ENCODE peak calls at places on chromosomes 6 and 20, in ten cellular contexts. O is WTC11, W is body of pancreas, B is mucosa of descending colon, Y is LNCaP clone FGC, K is kidney, Z is right atrium auricular region, F is BE2C, L is nephron progenitor cell, G is RWPE2. M is an unnamed sample.

GRCh38 chr6:6246539-6246938 is 73.9 kb downstream of the F13A1 start:
- DNase-seq in Y (no peak), F (no peak), O (no peak), K (no peak), W (no peak), G (no peak), L (no peak), B (no peak), Z (no peak), M (no peak)

GRCh38 chr6:105363100-105363754 is 39.7 kb downstream of the PREP start:
- DNase-seq in Y (no peak), K (no peak), Z (no peak), O (no peak), L (no peak), B (no peak), F (peak), G (no peak), W (no peak), M (no peak)

GRCh38 chr20:17533396-17533795 is 2.2 kb upstream of the BFSP1 start:
- DNase-seq in K (no peak), F (peak), Z (no peak), G (no peak), L (no peak), Y (no peak), W (no peak), B (no peak), O (no peak), M (no peak)

GRCh38 chr6:104218132-104218531 is 641.6 kb downstream of the HACE1 start:
- DNase-seq in Y (no peak), G (no peak), F (no peak), B (no peak), L (no peak), Z (no peak), K (no peak), W (no peak), O (no peak), M (no peak)

GRCh38 chr20:44776977-44777376 is 31.3 kb downstream of the KCNK15 start:
- DNase-seq in W (no peak), O (peak), L (peak), Y (no peak), K (no peak), F (no peak), Z (no peak), G (no peak), B (no peak), M (no peak)

GRCh38 chr20:51801220-51801991 is 915 bp downstream of the SALL4 start:
- DNase-seq in L (peak), B (no peak), F (no peak), Z (no peak), G (no peak), O (peak), K (no peak), Y (no peak), W (no peak), M (no peak)

GRCh38 chr6:126100386-126100785 is 114.0 kb downstream of the TRMT11 start:
- DNase-seq in F (no peak), B (no peak), O (no peak), Z (no peak), G (no peak), W (no peak), Y (no peak), L (no peak), K (no peak), M (no peak)

GRCh38 chr6:21769973-21770372 is 176.4 kb downstream of the SOX4 start:
- DNase-seq in Z (no peak), O (no peak), G (no peak), B (no peak), Y (peak), W (no peak), F (no peak), K (no peak), L (no peak), M (no peak)

GRCh38 chr20:59783020-59784010 is 150.1 kb downstream of the SYCP2 start:
- DNase-seq in Z (peak), W (peak), B (no peak), Y (no peak), F (peak), G (peak), L (peak), K (no peak), O (peak), M (peak)

GRCh38 chr20:14583413-14583812 is 246.0 kb upstream of the FLRT3 start:
- DNase-seq in F (peak), Z (no peak), O (no peak), W (no peak), B (no peak), G (no peak), L (no peak), K (no peak), Y (peak), M (no peak)

GRCh38 chr6:34970962-34971361 is 81.9 kb downstream of the ANKS1A start:
- DNase-seq in G (no peak), O (no peak), Y (no peak), Z (no peak), F (no peak), B (no peak), K (no peak), L (no peak), W (no peak), M (no peak)

GRCh38 chr6:157268835-157269234 is 54.5 kb downstream of the TMEM242 start:
- DNase-seq in O (no peak), G (no peak), B (no peak), F (no peak), K (no peak), L (no peak), W (no peak), Z (no peak), Y (no peak), M (no peak)

GRCh38 chr6:149366237-149366921 is 33.7 kb upstream of the SUMO4 start:
- DNase-seq in K (no peak), W (no peak), G (no peak), B (no peak), Y (no peak), Z (no peak), O (no peak), L (no peak), F (no peak), M (no peak)

GRCh38 chr6:158509465-158509864 is 50.4 kb upstream of the TMEM181 start:
- DNase-seq in F (no peak), Y (no peak), Z (no peak), L (no peak), W (no peak), G (no peak), B (no peak), O (no peak), K (no peak), M (no peak)

GRCh38 chr6:33288141-33288941 is 698 bp downstream of the WDR46 start:
- DNase-seq in Z (no peak), W (no peak), B (no peak), K (peak), O (no peak), Y (no peak), L (no peak), G (no peak), F (no peak), M (no peak)

GRCh38 chr20:40258931-40259330 is 430.1 kb downstream of the MAFB start:
- DNase-seq in B (no peak), L (no peak), Z (no peak), W (no peak), K (no peak), G (no peak), O (no peak), Y (no peak), F (no peak), M (no peak)

DNA sequence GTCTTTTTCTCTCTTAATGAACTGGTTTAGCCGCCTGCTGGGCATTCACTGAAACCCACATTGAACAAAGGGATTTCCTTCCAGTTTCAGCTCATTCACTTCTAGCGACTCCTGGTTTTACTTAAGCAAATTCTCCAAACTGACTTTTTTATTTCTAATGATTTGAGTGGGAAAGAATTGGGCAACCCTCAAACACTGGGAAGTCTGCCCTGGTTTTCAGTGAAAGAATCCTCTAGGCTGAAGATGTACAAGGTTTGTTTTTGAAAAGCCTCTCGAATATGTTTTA is 45.5 kb downstream of the PLAGL1 start:
- DNase-seq in B (no peak), W (no peak), L (no peak), K (no peak), Z (no peak), G (no peak), F (no peak), Y (no peak), O (no peak), M (no peak)
- TF ChIP-seq CTCF in B (no peak), W (no peak), L (peak), K (no peak), Z (peak), G (peak), F (peak), Y (no peak), O (no peak), M (peak)

GRCh38 chr6:42086046-42086664 is 35.8 kb downstream of the TAF8 start:
- DNase-seq in B (no peak), Z (no peak), F (no peak), O (peak), W (peak), L (no peak), G (no peak), Y (no peak), K (no peak), M (no peak)
- TF ChIP-seq CTCF in B (no peak), Z (peak), F (peak), O (peak), W (peak), L (peak), G (no peak), Y (no peak), K (peak), M (peak)

GRCh38 chr20:1177680-1178079 is 7.1 kb downstream of the TMEM74B start:
- DNase-seq in O (peak), Y (no peak), Z (no peak), L (peak), W (no peak), G (no peak), F (no peak), B (no peak), K (no peak), M (no peak)
- TF ChIP-seq CTCF in O (no peak), Y (peak), Z (peak), L (no peak), W (no peak), G (no peak), F (no peak), B (no peak), K (no peak), M (no peak)

DNA sequence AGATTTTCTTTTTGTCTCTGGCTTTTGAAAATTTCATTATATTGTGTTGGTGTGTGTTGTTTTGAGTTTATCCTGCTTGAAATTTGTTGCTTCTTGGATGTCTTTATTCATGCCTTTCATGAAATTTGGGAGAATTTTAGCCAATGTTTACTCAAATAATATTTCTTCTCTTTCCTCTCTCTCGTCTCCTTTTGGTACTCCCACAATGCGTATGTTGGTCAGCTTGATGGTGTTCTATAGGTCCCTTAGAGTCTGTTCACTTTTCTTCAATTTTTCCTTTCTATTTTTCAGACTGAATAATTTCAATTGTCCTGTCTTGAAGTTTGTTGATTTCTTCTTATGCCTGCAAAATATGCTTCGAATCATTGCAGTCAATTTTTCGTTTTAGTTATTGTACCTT is 39.6 kb downstream of the SCP2D1 start:
- DNase-seq in W (no peak), K (no peak), Y (no peak), G (no peak), L (no peak), Z (no peak), O (no peak), B (no peak), F (no peak), M (no peak)
- TF ChIP-seq CTCF in W (no peak), K (no peak), Y (no peak), G (no peak), L (no peak), Z (no peak), O (no peak), B (no peak), F (no peak), M (no peak)

GRCh38 chr6:53188840-53189232 is 40.2 kb upstream of the GCM1 start:
- DNase-seq in G (no peak), O (no peak), L (no peak), W (no peak), B (no peak), Z (no peak), K (no peak), Y (no peak), F (no peak), M (no peak)
- TF ChIP-seq CTCF in G (no peak), O (no peak), L (no peak), W (no peak), B (no peak), Z (no peak), K (no peak), Y (no peak), F (no peak), M (no peak)

GRCh38 chr20:48708116-48708515 is 119.7 kb downstream of the PREX1 start:
- DNase-seq in Z (no peak), F (no peak), Y (no peak), G (peak), K (no peak), W (no peak), L (no peak), B (no peak), O (no peak), M (no peak)

GRCh38 chr20:48705208-48706115 is 122.3 kb downstream of the PREX1 start:
- DNase-seq in O (no peak), B (no peak), W (no peak), K (no peak), F (no peak), G (no peak), Z (no peak), L (no peak), Y (no peak), M (no peak)

GRCh38 chr20:48706116-48706656 is 121.6 kb downstream of the PREX1 start:
- DNase-seq in Y (no peak), G (no peak), W (no peak), Z (no peak), F (no peak), O (no peak), K (no peak), L (no peak), B (no peak), M (no peak)

GRCh38 chr20:48708630-48709029 is 119.2 kb downstream of the PREX1 start:
- DNase-seq in O (no peak), K (no peak), B (no peak), Y (no peak), Z (no peak), L (no peak), F (no peak), W (no peak), G (no peak), M (no peak)

GRCh38 chr20:48706710-48707339 is 121.0 kb downstream of the PREX1 start:
- DNase-seq in W (no peak), Y (no peak), O (no peak), Z (no peak), F (no peak), K (no peak), B (no peak), L (no peak), G (no peak), M (no peak)
- TF ChIP-seq CTCF in W (no peak), Y (no peak), O (peak), Z (no peak), F (no peak), K (no peak), B (no peak), L (no peak), G (no peak), M (no peak)

GRCh38 chr20:62477669-62478450 is 2.1 kb upstream of the GATA5 start:
- DNase-seq in G (peak), W (no peak), F (no peak), B (no peak), K (no peak), Z (no peak), L (peak), O (peak), Y (no peak), M (no peak)
- TF ChIP-seq CTCF in G (peak), W (no peak), F (peak), B (no peak), K (no peak), Z (peak), L (no peak), O (no peak), Y (peak), M (no peak)

GRCh38 chr6:36980876-36981619 is 4.9 kb downstream of the MTCH1 start:
- DNase-seq in Y (no peak), K (no peak), O (no peak), W (no peak), Z (no peak), F (no peak), G (no peak), L (no peak), B (no peak), M (no peak)
- TF ChIP-seq CTCF in Y (no peak), K (no peak), O (no peak), W (no peak), Z (peak), F (peak), G (no peak), L (no peak), B (no peak), M (no peak)

M was measured in heart left ventricle.